ENCODE peak calls at places on chromosomes 13 and 19, in five cellular contexts. F is tibial nerve, J is ovary, Y is Peyer's patch, P is A549. R is an unnamed sample.
A peak's percentile ranks its signal among the peaks of the same experiment; 100 is the strongest.

GRCh38 chr13:82002693-82003092 is 1661.8 kb upstream of the SPRY2 start:
- DNase-seq in F (no peak), J (no peak), Y (no peak), P (no peak), R (no peak)

GRCh38 chr19:7395360-7395781 is 46.6 kb downstream of the ARHGEF18 start:
- DNase-seq in F (no peak), J (no peak), Y (no peak), P (no peak), R (no peak)

GRCh38 chr13:46968450-46968849 is 71.6 kb upstream of the HTR2A start:
- DNase-seq in F (no peak), J (no peak), Y (no peak), P (no peak), R (no peak)

GRCh38 chr13:113786262-113786841 is 27.3 kb downstream of the TMEM255B start:
- DNase-seq in F (no peak), J (no peak), Y (peak; percentile 7), P (no peak), R (no peak)

GRCh38 chr13:49652691-49653305 is 24.5 kb downstream of the ARL11 start:
- DNase-seq in F (no peak), J (no peak), Y (no peak), P (peak; percentile 58), R (peak; percentile 55)

GRCh38 chr19:27922970-27923369 is 1290.0 kb downstream of the UQCRFS1 start:
- DNase-seq in F (no peak), J (no peak), Y (no peak), P (no peak), R (no peak)

GRCh38 chr19:39444598-39445257 is 654 bp upstream of the SUPT5H start:
- DNase-seq in F (no peak), J (peak; percentile 42), Y (no peak), P (no peak), R (peak; percentile 79)

GRCh38 chr19:40232479-40232878 is 6.0 kb upstream of the CCNP start:
- DNase-seq in F (no peak), J (no peak), Y (no peak), P (no peak), R (no peak)

GRCh38 chr19:18503971-18504885 is 17.6 kb downstream of the ELL start:
- DNase-seq in F (no peak), J (no peak), Y (peak; percentile 83), P (no peak), R (no peak)

GRCh38 chr19:49924004-49924880 is 4.8 kb upstream of the ATF5 start:
- DNase-seq in F (no peak), J (no peak), Y (no peak), P (no peak), R (peak; percentile 89)

DNA sequence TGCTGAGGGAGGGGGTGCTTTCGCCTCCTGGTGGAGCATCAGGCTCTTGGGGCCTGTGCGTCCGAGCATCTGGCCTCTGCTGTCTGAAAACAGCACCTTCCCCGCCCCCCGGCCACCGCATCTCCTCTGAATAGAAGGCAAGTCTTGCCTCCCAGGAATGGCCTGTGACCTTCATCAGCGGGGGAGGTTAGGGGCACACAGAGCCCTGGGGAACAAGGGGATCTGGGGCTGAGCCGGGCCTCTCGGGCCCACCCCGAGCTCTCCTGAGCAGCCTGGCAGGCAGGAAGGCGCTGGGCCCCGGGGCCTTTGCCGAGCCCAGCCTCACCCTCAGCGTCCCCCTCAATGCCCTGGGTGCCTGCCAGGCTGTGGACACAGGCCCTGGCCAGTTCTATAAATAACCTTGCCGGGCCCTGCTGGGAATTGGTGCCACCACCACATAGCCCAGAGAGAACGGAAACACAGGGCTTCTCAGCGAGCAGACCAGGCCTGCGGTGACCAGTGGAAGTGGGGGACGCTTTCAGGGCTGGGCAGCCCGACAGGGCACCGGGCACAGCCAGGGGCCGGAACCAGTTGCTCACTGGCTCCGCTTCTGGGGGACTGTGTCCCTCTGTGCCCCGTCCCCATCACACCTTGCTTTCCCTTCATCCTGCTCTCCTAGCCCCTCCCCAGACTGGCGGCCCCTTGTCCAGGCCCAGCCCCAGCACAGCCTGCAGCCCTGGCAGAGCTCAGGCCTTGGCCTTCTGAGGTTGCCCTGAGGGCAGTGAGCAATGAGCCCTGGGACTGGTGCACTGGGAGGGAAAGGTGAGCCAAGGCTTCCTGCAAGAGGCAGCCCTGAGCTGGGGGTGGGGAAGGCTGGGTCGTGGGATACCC is 9.5 kb downstream of the STK11 start:
- DNase-seq in F (no peak), J (peak; percentile 41), Y (no peak), P (no peak), R (no peak)
- TF ChIP-seq POLR2A in F (no peak), J (no peak), Y (no peak), P (no peak), R (no peak)

GRCh38 chr19:45171211-45171623 is 6.8 kb downstream of the TRAPPC6A start:
- DNase-seq in F (no peak), J (no peak), Y (no peak), P (no peak), R (no peak)
- TF ChIP-seq POLR2A in F (no peak), J (no peak), Y (no peak), P (no peak), R (no peak)

GRCh38 chr19:3284759-3285646 is 60.5 kb downstream of the CELF5 start:
- DNase-seq in F (no peak), J (peak; percentile 99), Y (peak; percentile 73), P (peak; percentile 56), R (peak; percentile 86)
- TF ChIP-seq POLR2A in F (no peak), J (no peak), Y (peak; percentile 12), P (peak; percentile 23), R (no peak)

GRCh38 chr19:48870048-48870447 is 1.6 kb upstream of the PLEKHA4 start:
- DNase-seq in F (no peak), J (no peak), Y (no peak), P (no peak), R (no peak)

GRCh38 chr19:48872884-48873475 is 759 bp downstream of the PPP1R15A start:
- DNase-seq in F (peak; percentile 89), J (peak; percentile 80), Y (peak; percentile 81), P (peak; percentile 97), R (peak; percentile 95)

GRCh38 chr19:48873476-48874308 is 1.5 kb downstream of the PPP1R15A start:
- DNase-seq in F (no peak), J (peak; percentile 38), Y (no peak), P (no peak), R (peak; percentile 97)

GRCh38 chr19:48874309-48875135 is 2.3 kb downstream of the PPP1R15A start:
- DNase-seq in F (no peak), J (peak; percentile 50), Y (peak; percentile 63), P (peak; percentile 52), R (peak; percentile 88)

DNA sequence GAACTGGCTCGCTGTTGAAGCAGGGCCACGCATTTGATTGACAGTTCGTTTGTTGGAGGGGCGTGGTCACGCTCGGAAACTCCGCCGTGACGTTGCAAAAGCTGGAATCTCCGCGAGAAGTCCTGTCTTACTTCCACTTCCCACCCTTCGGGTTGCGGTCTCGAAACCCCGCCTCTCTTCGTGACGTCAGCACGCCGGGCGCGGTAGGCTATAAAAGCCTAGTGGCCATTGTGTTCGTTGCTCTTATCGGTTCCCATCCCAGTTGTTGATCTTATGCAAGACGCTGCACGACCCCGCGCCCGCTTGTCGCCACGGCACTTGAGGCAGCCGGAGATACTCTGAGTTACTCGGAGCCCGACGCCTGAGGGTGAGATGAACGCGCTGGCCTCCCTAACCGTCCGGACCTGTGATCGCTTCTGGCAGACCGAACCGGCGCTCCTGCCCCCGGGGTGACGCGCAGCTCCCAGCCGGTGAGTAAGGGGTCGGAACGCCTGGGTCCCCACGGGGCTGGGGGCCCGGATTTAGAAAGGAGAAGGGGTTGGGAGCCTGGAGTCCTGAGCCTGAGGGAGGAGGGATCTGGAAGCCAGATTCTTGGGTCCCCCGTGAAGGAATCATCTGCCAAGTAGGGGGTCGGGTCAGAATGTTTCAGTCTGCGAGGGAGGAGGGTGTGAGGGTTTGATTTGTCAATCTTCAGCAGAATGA is at the start of gene PPP1R15A:
- DNase-seq in F (peak; percentile 98), J (peak; percentile 100), Y (peak; percentile 99), P (peak; percentile 98), R (peak; percentile 100)
- TF ChIP-seq POLR2A in F (peak; percentile 100), J (peak; percentile 100), Y (peak; percentile 100), P (peak; percentile 99), R (peak; percentile 100)

DNA sequence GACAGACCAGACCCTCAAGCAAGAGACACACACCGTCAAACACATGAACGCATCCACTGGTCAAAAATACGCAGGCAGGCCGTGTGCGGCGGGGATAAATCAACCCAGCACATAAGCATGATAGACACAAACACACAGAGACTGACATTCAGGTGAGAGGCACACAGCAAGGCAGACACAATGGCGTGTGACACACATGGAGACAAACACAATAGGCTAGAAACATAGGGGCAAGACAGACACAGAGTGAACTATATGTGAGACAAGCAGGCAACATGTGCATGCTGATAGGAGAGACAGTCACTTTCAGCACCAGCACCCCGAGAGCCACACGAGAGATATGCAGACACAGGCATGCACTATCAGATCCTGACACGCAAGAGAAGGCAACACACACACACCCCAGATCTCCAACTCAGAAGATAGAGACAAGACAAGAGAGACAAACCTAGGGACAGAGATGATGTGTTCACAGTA is 6.9 kb upstream of the JUNB start:
- DNase-seq in F (no peak), J (no peak), Y (peak; percentile 52), P (no peak), R (peak; percentile 95)
- TF ChIP-seq POLR2A in F (no peak), J (no peak), Y (no peak), P (no peak), R (peak; percentile 94)

GRCh38 chr19:797528-798414 is 519 bp downstream of the PTBP1 start:
- DNase-seq in F (peak; percentile 80), J (peak; percentile 92), Y (peak; percentile 95), P (peak; percentile 67), R (peak; percentile 97)

GRCh38 chr19:800360-801029 is 3.2 kb downstream of the PTBP1 start:
- DNase-seq in F (no peak), J (no peak), Y (peak; percentile 70), P (no peak), R (no peak)

GRCh38 chr19:796692-797527 is at the start of gene PTBP1:
- DNase-seq in F (peak; percentile 99), J (peak; percentile 99), Y (peak; percentile 99), P (peak; percentile 86), R (peak; percentile 100)

GRCh38 chr19:799076-799881 is 2.0 kb downstream of the PTBP1 start:
- DNase-seq in F (no peak), J (peak; percentile 47), Y (no peak), P (no peak), R (peak; percentile 70)

GRCh38 chr19:798415-799075 is 1.3 kb downstream of the PTBP1 start:
- DNase-seq in F (no peak), J (peak; percentile 56), Y (peak; percentile 86), P (no peak), R (peak; percentile 63)
- TF ChIP-seq POLR2A in F (no peak), J (no peak), Y (peak; percentile 36), P (no peak), R (no peak)

GRCh38 chr19:12139885-12140544 is at the start of gene ZNF20:
- DNase-seq in F (peak; percentile 95), J (peak; percentile 95), Y (peak; percentile 98), P (no peak), R (peak; percentile 93)
- TF ChIP-seq POLR2A in F (no peak), J (peak; percentile 40), Y (peak; percentile 30), P (no peak), R (peak; percentile 49)